ENCODE peak calls at places on chromosome 4, in four cellular contexts. B is A549, D is HepG2, X is H1. S is an unnamed sample.

GRCh38 chr4:151921811-151922210 is 161.0 kb upstream of the GATB start:
- DNase-seq in B (no peak), D (no peak), X (no peak), S (no peak)

GRCh38 chr4:8558080-8558960 is 21.9 kb upstream of the GPR78 start:
- DNase-seq in B (no peak), D (no peak), X (no peak), S (no peak)

GRCh38 chr4:663438-664428 is 10.3 kb downstream of the ATP5ME start:
- DNase-seq in B (no peak), D (no peak), X (no peak), S (no peak)

GRCh38 chr4:94452476-94453300 is 946 bp downstream of the PDLIM5 start:
- DNase-seq in B (peak), D (peak), X (peak), S (peak)

GRCh38 chr4:139599594-139600374 is 43.8 kb upstream of the SETD7 start:
- DNase-seq in B (peak), D (peak), X (no peak), S (peak)

GRCh38 chr4:63787326-63787725 is 621.9 kb downstream of the TECRL start:
- DNase-seq in B (no peak), D (no peak), X (no peak), S (no peak)

GRCh38 chr4:156909010-156909409 is 62.6 kb downstream of the PDGFC start:
- DNase-seq in B (no peak), D (no peak), X (no peak), S (no peak)

GRCh38 chr4:169251291-169252235 is 19.2 kb downstream of the SH3RF1 start:
- DNase-seq in B (peak), D (peak), X (no peak), S (peak)

GRCh38 chr4:26191353-26191752 is 129.5 kb upstream of the RBPJ start:
- DNase-seq in B (peak), D (no peak), X (no peak), S (no peak)

GRCh38 chr4:84499065-84499982 is at the start of gene NKX6-1:
- DNase-seq in B (peak), D (no peak), X (peak), S (peak)

GRCh38 chr4:180789929-180790328 is 1453.3 kb upstream of the TENM3 start:
- DNase-seq in B (no peak), D (no peak), X (no peak), S (no peak)

GRCh38 chr4:8685831-8686230 is 93.3 kb downstream of the CPZ start:
- DNase-seq in B (no peak), D (no peak), X (no peak), S (no peak)

GRCh38 chr4:80926891-80927290 is 103.6 kb upstream of the BMP3 start:
- DNase-seq in B (no peak), D (no peak), X (no peak), S (no peak)

GRCh38 chr4:179624768-179625181 is 2182.5 kb upstream of the AGA start:
- DNase-seq in B (no peak), D (no peak), X (no peak), S (no peak)

GRCh38 chr4:146333187-146333894 is 119.0 kb downstream of the REELD1 start:
- DNase-seq in B (peak), D (peak), X (no peak), S (no peak)

GRCh38 chr4:24912252-24913098 is at the start of gene CCDC149:
- DNase-seq in B (peak), D (peak), X (peak), S (peak)

GRCh38 chr4:3871181-3871852 is 105.1 kb downstream of the ADRA2C start:
- DNase-seq in B (no peak), D (no peak), X (peak), S (no peak)

GRCh38 chr4:3756343-3757059 is 9.7 kb upstream of the ADRA2C start:
- DNase-seq in B (no peak), D (no peak), X (no peak), S (no peak)

GRCh38 chr4:136383126-136383525 is 1149.2 kb downstream of the PCDH18 start:
- DNase-seq in B (peak), D (no peak), X (no peak), S (no peak)

GRCh38 chr4:140305053-140305452 is 68.4 kb upstream of the SCOC start:
- DNase-seq in B (peak), D (no peak), X (no peak), S (no peak)

GRCh38 chr4:123878976-123879375 is 482.4 kb downstream of the SPRY1 start:
- DNase-seq in B (no peak), D (no peak), X (no peak), S (no peak)

GRCh38 chr4:7332216-7333023 is 102.3 kb downstream of the PSAPL1 start:
- DNase-seq in B (peak), D (no peak), X (no peak), S (no peak)

GRCh38 chr4:123479944-123480343 is 83.3 kb downstream of the SPRY1 start:
- DNase-seq in B (peak), D (peak), X (no peak), S (no peak)

GRCh38 chr4:101071241-101071640 is 276.1 kb downstream of the PPP3CA start:
- DNase-seq in B (no peak), D (no peak), X (no peak), S (no peak)

GRCh38 chr4:79757580-79757979 is 315.4 kb downstream of the ANTXR2 start:
- DNase-seq in B (no peak), D (no peak), X (no peak), S (no peak)

GRCh38 chr4:123017078-123017477 is 94.7 kb upstream of the NUDT6 start:
- DNase-seq in B (no peak), D (no peak), X (no peak), S (no peak)

GRCh38 chr4:95114521-95114920 is 356.8 kb downstream of the BMPR1B start:
- DNase-seq in B (no peak), D (no peak), X (no peak), S (no peak)

GRCh38 chr4:48093949-48094550 is 40.0 kb downstream of the TXK start:
- DNase-seq in B (peak), D (no peak), X (peak), S (peak)

GRCh38 chr4:16684083-16684482 is 214.4 kb downstream of the LDB2 start:
- DNase-seq in B (no peak), D (no peak), X (no peak), S (peak)

GRCh38 chr4:150126201-150126879 is 48.1 kb downstream of the DCLK2 start:
- DNase-seq in B (no peak), D (no peak), X (no peak), S (no peak)

GRCh38 chr4:28233758-28234157 is 1373.1 kb downstream of the STIM2 start:
- DNase-seq in B (no peak), D (no peak), X (no peak), S (no peak)

GRCh38 chr4:85151786-85152185 is 185.3 kb upstream of the WDFY3 start:
- DNase-seq in B (no peak), D (no peak), X (no peak), S (no peak)

GRCh38 chr4:46123872-46124755 is at the start of gene GABRG1:
- DNase-seq in B (no peak), D (no peak), X (peak), S (no peak)

GRCh38 chr4:186723207-186724047 is at the start of gene FAT1:
- DNase-seq in B (peak), D (peak), X (no peak), S (peak)

GRCh38 chr4:62194342-62194741 is 994.2 kb downstream of the ADGRL3 start:
- DNase-seq in B (no peak), D (no peak), X (no peak), S (no peak)

GRCh38 chr4:9988349-9988748 is 32.9 kb downstream of the SLC2A9 start:
- DNase-seq in B (no peak), D (no peak), X (no peak), S (no peak)

GRCh38 chr4:150679018-150679766 is 97.2 kb downstream of the MAB21L2 start:
- DNase-seq in B (no peak), D (peak), X (no peak), S (no peak)

GRCh38 chr4:111362891-111363290 is 740.0 kb upstream of the PITX2 start:
- DNase-seq in B (no peak), D (no peak), X (no peak), S (no peak)

GRCh38 chr4:84800256-84800655 is 166.2 kb downstream of the WDFY3 start:
- DNase-seq in B (no peak), D (no peak), X (no peak), S (peak)

GRCh38 chr4:6338175-6338950 is 68.7 kb downstream of the WFS1 start:
- DNase-seq in B (no peak), D (no peak), X (no peak), S (no peak)

GRCh38 chr4:87046111-87046510 is 111.3 kb downstream of the AFF1 start:
- DNase-seq in B (no peak), D (no peak), X (no peak), S (peak)

GRCh38 chr4:87047281-87047798 is 112.5 kb downstream of the AFF1 start:
- DNase-seq in B (no peak), D (no peak), X (no peak), S (no peak)

GRCh38 chr4:87042986-87043820 is 108.4 kb downstream of the AFF1 start:
- DNase-seq in B (no peak), D (no peak), X (no peak), S (no peak)

GRCh38 chr4:87044511-87045369 is 109.9 kb downstream of the AFF1 start:
- DNase-seq in B (no peak), D (no peak), X (no peak), S (peak)

GRCh38 chr4:87045659-87046058 is 110.8 kb downstream of the AFF1 start:
- DNase-seq in B (no peak), D (no peak), X (no peak), S (no peak)
- H3K27ac ChIP-seq in B (no peak), D (no peak), X (no peak), S (peak)

GRCh38 chr4:134906404-134907023 is 704.9 kb upstream of the PABPC4L start:
- DNase-seq in B (peak), D (no peak), X (no peak), S (peak)
- TF ChIP-seq JUN in B (no peak), D (no peak), X (no peak), S (no peak)

GRCh38 chr4:15457401-15458201 is 12.1 kb upstream of the CC2D2A start:
- DNase-seq in B (peak), D (peak), X (no peak), S (peak)

GRCh38 chr4:15455290-15455689 is 14.4 kb upstream of the CC2D2A start:
- DNase-seq in B (no peak), D (no peak), X (no peak), S (no peak)

GRCh38 chr4:15459706-15460105 is 10.0 kb upstream of the CC2D2A start:
- DNase-seq in B (no peak), D (no peak), X (no peak), S (no peak)
- TF ChIP-seq MAX in B (no peak), D (no peak), X (no peak), S (no peak)

DNA sequence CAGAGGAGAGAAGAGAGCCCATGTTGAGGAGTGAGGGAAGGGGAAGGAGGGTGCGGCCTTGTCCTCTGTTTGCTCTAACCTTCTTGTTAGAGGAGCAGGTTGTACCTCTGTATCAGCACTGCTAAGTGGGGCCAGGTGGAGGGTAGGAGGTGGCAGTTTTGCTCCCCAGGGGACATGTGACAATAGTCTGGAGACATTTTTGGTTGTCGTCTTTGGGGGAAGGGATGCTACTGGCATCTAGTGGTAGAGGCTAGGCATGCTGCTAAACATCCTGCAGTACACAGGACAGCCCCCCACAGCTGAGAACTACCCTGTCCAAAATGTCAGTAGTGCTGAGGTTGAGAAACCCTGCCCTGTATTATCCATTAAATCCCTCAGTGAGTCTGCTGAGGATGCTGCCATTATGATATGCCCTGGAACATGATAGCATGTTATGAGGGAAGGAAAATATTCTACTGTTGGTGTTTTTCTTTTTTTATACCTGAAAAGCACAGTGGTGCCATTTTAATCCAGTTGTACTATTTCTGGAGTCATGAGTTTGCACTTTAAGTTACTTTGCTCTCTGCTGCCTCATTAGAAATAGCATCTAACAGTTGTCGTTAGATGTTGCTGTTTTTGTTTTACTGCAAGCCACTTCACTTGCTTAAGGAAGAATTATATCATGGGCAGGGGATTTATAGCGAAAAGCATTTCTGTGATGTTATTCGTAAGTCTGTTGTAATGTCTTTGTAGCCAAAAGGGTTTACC is 90.6 kb downstream of the LRP2BP start:
- DNase-seq in B (peak), D (peak), X (peak), S (peak)
- H3K27ac ChIP-seq in B (no peak), D (no peak), X (no peak), S (no peak)

DNA sequence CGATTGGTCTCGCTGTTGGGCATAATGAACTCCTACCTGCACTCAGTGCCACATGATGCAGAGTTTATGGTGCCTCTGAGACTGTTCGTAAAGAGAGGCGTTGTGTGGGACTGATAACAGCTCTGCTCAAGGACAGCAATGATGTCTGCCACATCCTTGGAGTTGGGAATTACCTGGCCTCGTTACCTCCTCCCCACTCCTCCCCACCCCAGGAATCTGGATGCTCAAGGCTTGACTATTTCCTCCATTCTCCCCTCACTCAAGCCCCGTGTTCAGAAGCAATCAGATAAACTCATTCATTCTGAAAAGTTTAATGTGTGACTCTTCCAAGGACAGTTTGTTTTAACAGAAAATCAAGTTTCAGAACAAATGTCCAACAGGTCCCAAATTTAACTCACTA is 148.0 kb upstream of the JADE1 start:
- DNase-seq in B (no peak), D (no peak), X (no peak), S (no peak)
- TF ChIP-seq JUN in B (no peak), D (no peak), X (no peak), S (no peak)

GRCh38 chr4:102623622-102624021 is 122.5 kb downstream of the NFKB1 start:
- DNase-seq in B (peak), D (peak), X (no peak), S (peak)

GRCh38 chr4:102627831-102628523 is 126.8 kb downstream of the NFKB1 start:
- DNase-seq in B (peak), D (no peak), X (no peak), S (peak)

GRCh38 chr4:102620697-102621497 is 119.7 kb downstream of the NFKB1 start:
- DNase-seq in B (peak), D (peak), X (no peak), S (peak)

GRCh38 chr4:102629686-102630085 is 128.5 kb downstream of the NFKB1 start:
- DNase-seq in B (no peak), D (no peak), X (no peak), S (no peak)

DNA sequence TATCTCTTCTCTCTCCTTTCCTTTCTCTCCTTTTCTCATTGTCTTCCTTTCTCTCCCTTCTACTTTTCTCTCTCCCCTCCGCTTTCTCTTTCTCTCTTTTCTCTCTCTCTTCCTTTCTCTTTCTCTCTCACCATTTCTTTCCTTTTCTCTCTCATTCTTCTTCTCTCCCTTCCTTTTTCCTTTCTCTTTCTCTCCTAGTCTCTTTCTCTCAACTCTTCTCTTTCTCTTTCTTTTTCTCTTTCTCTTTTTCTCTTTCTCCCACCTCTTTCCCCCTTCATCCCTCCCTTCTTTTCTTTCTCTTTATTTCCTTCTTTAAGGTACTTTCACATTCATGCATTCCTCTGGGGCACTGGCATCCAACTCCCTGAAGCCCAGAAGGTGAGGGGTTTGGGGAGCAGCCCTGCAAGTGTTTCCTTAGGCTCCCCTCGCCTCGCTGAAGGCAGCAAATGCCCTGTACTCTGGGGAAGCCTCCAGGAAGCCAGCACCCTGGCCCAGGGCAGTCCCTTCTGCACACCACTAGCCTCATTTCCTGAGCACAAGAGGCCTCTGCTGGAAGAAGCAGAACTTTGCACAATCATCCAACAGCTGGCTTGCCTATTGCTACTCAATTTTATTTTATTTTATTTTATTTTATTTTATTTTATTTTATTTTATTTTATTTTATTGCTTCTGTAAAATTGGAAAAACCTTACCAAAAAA is 124.2 kb downstream of the NFKB1 start:
- DNase-seq in B (peak), D (peak), X (no peak), S (peak)
- TF ChIP-seq MAX in B (no peak), D (no peak), X (no peak), S (no peak)

GRCh38 chr4:57018930-57019329 is 40.2 kb downstream of the POLR2B start:
- DNase-seq in B (no peak), D (no peak), X (no peak), S (no peak)

GRCh38 chr4:57020467-57021101 is 41.9 kb downstream of the POLR2B start:
- DNase-seq in B (peak), D (no peak), X (no peak), S (peak)

GRCh38 chr4:57023104-57023503 is 44.4 kb downstream of the POLR2B start:
- DNase-seq in B (no peak), D (no peak), X (no peak), S (peak)
- H3K27ac ChIP-seq in B (no peak), D (no peak), X (no peak), S (peak)

S was measured in endothelial cell of umbilical vein.